ENCODE peak calls at places on chromosomes 11 and 22, in eight cellular contexts. A is GM12864; E is astrocyte of the cerebellum; W is pancreas; L is CD4-positive, alpha-beta T cell; O is lung; S is cardiac fibroblast; P is heart left ventricle. R is an unnamed sample.

GRCh38 chr11:64850979-64851567 is 6.6 kb upstream of the CDC42BPG start:
- DNase-seq in A (peak), E (no peak), W (peak), L (no peak), O (no peak), S (no peak), P (no peak), R (peak)

GRCh38 chr22:44202261-44202789 is 21.6 kb downstream of the PARVG start:
- DNase-seq in A (no peak), E (peak), W (no peak), L (no peak), O (no peak), S (peak), P (no peak), R (peak)

GRCh38 chr11:111925953-111926352 is 7.2 kb downstream of the C11orf52 start:
- DNase-seq in A (no peak), E (no peak), W (peak), L (no peak), O (no peak), S (no peak), P (peak), R (no peak)

GRCh38 chr11:125179346-125179745 is 14.8 kb downstream of the PKNOX2 start:
- DNase-seq in A (no peak), E (no peak), W (no peak), L (no peak), O (no peak), S (no peak), P (no peak), R (no peak)

GRCh38 chr22:48342732-48343131 is 1484.9 kb downstream of the BRD1 start:
- DNase-seq in A (no peak), E (no peak), W (no peak), L (no peak), O (no peak), S (no peak), P (no peak), R (no peak)

GRCh38 chr11:94762995-94763394 is 5.2 kb upstream of the AMOTL1 start:
- DNase-seq in A (no peak), E (no peak), W (no peak), L (no peak), O (no peak), S (no peak), P (no peak), R (no peak)

GRCh38 chr22:22817468-22818201 is 70.0 kb upstream of the IGLL5 start:
- DNase-seq in A (no peak), E (no peak), W (no peak), L (no peak), O (no peak), S (no peak), P (no peak), R (no peak)

GRCh38 chr11:18294862-18295261 is 27.1 kb downstream of the HPS5 start:
- DNase-seq in A (peak), E (no peak), W (no peak), L (no peak), O (no peak), S (no peak), P (no peak), R (no peak)

GRCh38 chr11:62449451-62449851 is 30.6 kb downstream of the SCGB1A1 start:
- DNase-seq in A (no peak), E (no peak), W (no peak), L (no peak), O (no peak), S (no peak), P (no peak), R (no peak)

GRCh38 chr11:43327987-43328386 is 16.2 kb downstream of the API5 start:
- DNase-seq in A (no peak), E (peak), W (no peak), L (no peak), O (no peak), S (peak), P (no peak), R (peak)

GRCh38 chr11:36110698-36111410 is 167.0 kb downstream of the LDLRAD3 start:
- DNase-seq in A (no peak), E (no peak), W (no peak), L (no peak), O (no peak), S (no peak), P (no peak), R (no peak)

GRCh38 chr11:112225753-112226061 is 521 bp upstream of the PTS start:
- DNase-seq in A (no peak), E (no peak), W (no peak), L (no peak), O (no peak), S (peak), P (no peak), R (peak)

GRCh38 chr11:10454902-10455631 is at the start of gene AMPD3:
- DNase-seq in A (no peak), E (peak), W (no peak), L (no peak), O (peak), S (peak), P (no peak), R (peak)

GRCh38 chr11:61378713-61379313 is 13.6 kb upstream of the TMEM216 start:
- DNase-seq in A (no peak), E (peak), W (no peak), L (no peak), O (no peak), S (peak), P (no peak), R (peak)

GRCh38 chr22:49976439-49977175 is 16.0 kb downstream of the PIM3 start:
- DNase-seq in A (peak), E (no peak), W (no peak), L (no peak), O (no peak), S (no peak), P (no peak), R (no peak)

GRCh38 chr11:128725630-128726461 is 32.0 kb downstream of the FLI1 start:
- DNase-seq in A (peak), E (no peak), W (no peak), L (no peak), O (no peak), S (peak), P (no peak), R (peak)

GRCh38 chr11:66713746-66714480 is 15.1 kb downstream of the SPTBN2 start:
- DNase-seq in A (no peak), E (no peak), W (peak), L (no peak), O (no peak), S (no peak), P (no peak), R (no peak)
- TF ChIP-seq CTCF in A (no peak), E (no peak), W (no peak), L (no peak), O (no peak), S (no peak), P (no peak), R (no peak)

GRCh38 chr11:27380796-27381195 is 17.8 kb upstream of the CCDC34 start:
- DNase-seq in A (no peak), E (no peak), W (no peak), L (no peak), O (no peak), S (no peak), P (no peak), R (no peak)

GRCh38 chr11:27385245-27385644 is 22.2 kb upstream of the CCDC34 start:
- DNase-seq in A (no peak), E (peak), W (no peak), L (no peak), O (no peak), S (peak), P (no peak), R (peak)

GRCh38 chr11:27381238-27381666 is 18.2 kb upstream of the CCDC34 start:
- DNase-seq in A (no peak), E (no peak), W (no peak), L (no peak), O (no peak), S (no peak), P (no peak), R (no peak)

GRCh38 chr11:27386176-27386575 is 23.2 kb upstream of the CCDC34 start:
- DNase-seq in A (no peak), E (no peak), W (no peak), L (no peak), O (no peak), S (no peak), P (no peak), R (no peak)

GRCh38 chr11:27383645-27384044 is 20.6 kb upstream of the CCDC34 start:
- DNase-seq in A (no peak), E (no peak), W (no peak), L (no peak), O (no peak), S (no peak), P (no peak), R (no peak)
- TF ChIP-seq CTCF in A (no peak), E (no peak), W (no peak), L (no peak), O (no peak), S (no peak), P (no peak), R (no peak)

GRCh38 chr22:38258895-38259294 is 13.9 kb downstream of the TMEM184B start:
- DNase-seq in A (no peak), E (no peak), W (no peak), L (no peak), O (no peak), S (peak), P (peak), R (peak)

GRCh38 chr22:38262051-38262795 is 10.6 kb downstream of the TMEM184B start:
- DNase-seq in A (no peak), E (no peak), W (no peak), L (peak), O (peak), S (peak), P (peak), R (peak)

GRCh38 chr22:38259370-38259769 is 13.4 kb downstream of the TMEM184B start:
- DNase-seq in A (no peak), E (no peak), W (no peak), L (no peak), O (no peak), S (no peak), P (no peak), R (no peak)

GRCh38 chr22:38260760-38261477 is 11.9 kb downstream of the TMEM184B start:
- DNase-seq in A (no peak), E (no peak), W (no peak), L (no peak), O (no peak), S (no peak), P (no peak), R (peak)

DNA sequence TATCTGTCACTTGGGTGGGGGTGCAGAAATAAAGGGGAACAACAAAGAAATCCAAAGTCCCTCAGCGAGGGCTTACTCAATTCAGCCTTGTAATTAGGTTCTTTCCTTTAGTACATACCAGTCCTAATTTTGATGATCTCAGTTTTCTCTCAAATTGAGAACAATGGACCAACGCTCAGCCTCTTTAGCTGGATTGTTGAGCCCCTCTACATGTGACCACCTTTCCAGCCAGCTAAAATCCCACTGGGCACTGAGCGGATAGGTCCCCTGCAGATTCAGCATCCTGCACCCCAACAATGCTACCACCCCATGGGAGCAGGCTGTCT is 11.4 kb downstream of the TMEM184B start:
- DNase-seq in A (no peak), E (no peak), W (no peak), L (no peak), O (no peak), S (peak), P (no peak), R (no peak)
- TF ChIP-seq CTCF in A (no peak), E (no peak), W (no peak), L (no peak), O (no peak), S (no peak), P (no peak), R (no peak)

DNA sequence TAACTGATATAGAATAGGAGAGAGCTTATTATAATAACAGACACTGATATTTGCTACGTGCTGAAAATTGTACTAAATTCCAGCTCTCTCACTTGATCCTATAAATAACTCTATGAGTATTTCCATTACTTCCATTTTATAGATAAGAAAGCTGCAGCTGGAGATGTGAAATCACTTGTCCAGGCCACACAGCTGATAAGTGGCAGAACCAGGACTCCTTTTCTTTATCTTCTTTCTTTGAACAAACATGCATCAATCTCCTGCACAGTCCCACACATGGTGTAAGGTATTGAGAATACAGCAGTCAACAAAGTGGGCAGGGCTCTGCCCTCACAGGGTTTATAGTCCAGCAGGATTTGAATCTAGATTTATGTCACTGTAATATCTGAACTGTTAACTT is 652.1 kb downstream of the NELL1 start:
- DNase-seq in A (no peak), E (no peak), W (no peak), L (no peak), O (no peak), S (no peak), P (no peak), R (no peak)
- TF ChIP-seq CTCF in A (no peak), E (no peak), W (no peak), L (no peak), O (no peak), S (no peak), P (no peak), R (no peak)

GRCh38 chr11:101974255-101974654 is 57.9 kb upstream of the ANGPTL5 start:
- DNase-seq in A (no peak), E (no peak), W (no peak), L (no peak), O (no peak), S (peak), P (no peak), R (peak)
- TF ChIP-seq CTCF in A (no peak), E (no peak), W (no peak), L (no peak), O (no peak), S (peak), P (no peak), R (peak)

GRCh38 chr11:70378506-70379134 is 19.7 kb upstream of the CTTN start:
- DNase-seq in A (no peak), E (no peak), W (no peak), L (no peak), O (no peak), S (no peak), P (no peak), R (no peak)
- TF ChIP-seq CTCF in A (peak), E (peak), W (no peak), L (no peak), O (no peak), S (no peak), P (no peak), R (peak)

GRCh38 chr22:40531951-40532900 is 104.3 kb downstream of the MRTFA start:
- DNase-seq in A (no peak), E (no peak), W (no peak), L (no peak), O (no peak), S (no peak), P (no peak), R (no peak)

GRCh38 chr22:40533712-40534378 is 102.7 kb downstream of the MRTFA start:
- DNase-seq in A (peak), E (no peak), W (no peak), L (peak), O (no peak), S (peak), P (no peak), R (peak)

GRCh38 chr22:40534379-40535188 is 101.9 kb downstream of the MRTFA start:
- DNase-seq in A (no peak), E (no peak), W (no peak), L (no peak), O (no peak), S (peak), P (no peak), R (peak)

GRCh38 chr22:40535189-40535512 is 101.4 kb downstream of the MRTFA start:
- DNase-seq in A (no peak), E (no peak), W (no peak), L (no peak), O (no peak), S (no peak), P (no peak), R (no peak)

GRCh38 chr22:40535642-40536041 is 100.9 kb downstream of the MRTFA start:
- DNase-seq in A (no peak), E (no peak), W (no peak), L (no peak), O (no peak), S (no peak), P (no peak), R (no peak)
- TF ChIP-seq CTCF in A (no peak), E (no peak), W (no peak), L (no peak), O (no peak), S (no peak), P (no peak), R (no peak)

DNA sequence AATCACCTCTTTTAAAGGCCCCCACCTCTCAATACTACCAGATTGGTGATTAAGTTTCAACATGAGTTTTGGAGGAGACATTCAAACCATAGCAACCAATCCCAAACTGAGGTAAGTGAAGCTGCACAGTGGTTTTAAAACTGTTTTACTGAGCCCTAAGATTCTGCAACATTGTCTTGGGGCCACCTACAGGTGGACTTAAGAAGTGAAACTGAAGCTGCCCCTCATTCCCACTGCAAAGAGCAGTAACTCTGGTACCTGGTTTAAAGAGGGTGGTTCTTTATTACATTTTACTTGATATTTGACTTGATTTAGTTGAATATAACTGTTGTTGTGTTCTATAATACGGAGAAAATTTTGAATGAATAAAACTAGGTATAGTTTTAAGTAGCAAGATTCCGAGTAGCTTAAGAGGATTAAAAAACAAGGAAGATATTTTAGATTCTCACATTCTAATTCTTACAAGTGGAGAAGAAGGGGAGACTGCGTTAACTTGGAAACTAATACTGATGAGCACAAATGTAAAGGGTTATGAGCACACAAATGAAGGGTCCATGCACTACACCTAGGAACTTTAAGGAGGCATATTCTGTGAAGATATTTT is 26.7 kb downstream of the SYT9 start:
- DNase-seq in A (no peak), E (peak), W (no peak), L (no peak), O (no peak), S (peak), P (no peak), R (peak)
- TF ChIP-seq CTCF in A (peak), E (peak), W (peak), L (peak), O (peak), S (peak), P (peak), R (peak)